ENCODE peak calls at places on chromosome 1, in four cellular contexts. Z is coronary artery; I is nephron progenitor cell; W is CD4-positive, alpha-beta T cell. B is an unnamed sample.

GRCh38 chr1:161119379-161120061 is 1.6 kb downstream of the NIT1 start:
- DNase-seq in Z (no peak), I (no peak), W (peak; percentile 72), B (peak; percentile 24)

GRCh38 chr1:4972761-4973320 is 318.4 kb downstream of the AJAP1 start:
- DNase-seq in W (no peak), I (no peak), Z (peak; percentile 52), B (no peak)

GRCh38 chr1:28341591-28341990 is 12.8 kb downstream of the MED18 start:
- DNase-seq in Z (no peak), W (no peak), I (no peak), B (no peak)

GRCh38 chr1:106554294-106554693 is 502.2 kb upstream of the PRMT6 start:
- DNase-seq in I (no peak), Z (no peak), W (no peak), B (no peak)

GRCh38 chr1:220711086-220711809 is 21.1 kb downstream of the C1orf115 start:
- DNase-seq in W (no peak), I (no peak), Z (no peak), B (no peak)

GRCh38 chr1:212646588-212646987 is 38.0 kb downstream of the ATF3 start:
- DNase-seq in Z (no peak), W (no peak), I (no peak), B (no peak)

GRCh38 chr1:54809496-54810074 is 8.5 kb upstream of the TTC22 start:
- DNase-seq in I (no peak), Z (peak; percentile 40), W (no peak), B (no peak)

GRCh38 chr1:200242379-200243041 is 167.3 kb downstream of the ZNF281 start:
- DNase-seq in Z (no peak), W (no peak), I (peak; percentile 28), B (no peak)

GRCh38 chr1:94667716-94668282 is 126.2 kb upstream of the F3 start:
- DNase-seq in I (no peak), W (no peak), Z (no peak), B (no peak)